ENCODE peak calls at places on chromosomes 7 and 10, in ten cellular contexts. P is heart right ventricle, Z is B cell, F is Calu3, R is epithelial cell of proximal tubule, B is body of pancreas, D is endothelial cell, X is fibroblast of the aortic adventitia, G is AG04449, Y is neural crest cell. O is an unnamed sample.

GRCh38 chr7:101172854-101173751 is 7.0 kb downstream of the NAT16 start:
- DNase-seq in P (peak), F (peak), G (no peak), Z (no peak), B (peak), R (no peak), D (no peak), Y (no peak), X (peak), O (no peak)

GRCh38 chr10:115696747-115697146 is 576.3 kb downstream of the GFRA1 start:
- DNase-seq in F (no peak), D (no peak), Y (no peak), Z (no peak), B (no peak), G (no peak), P (no peak), R (no peak), X (no peak), O (no peak)

GRCh38 chr7:125670926-125671572 is 741.4 kb upstream of the POT1 start:
- DNase-seq in Z (no peak), Y (no peak), R (no peak), F (no peak), B (no peak), G (no peak), X (peak), D (no peak), P (no peak), O (peak)

GRCh38 chr7:18515067-18515466 is 19.5 kb downstream of the HDAC9 start:
- DNase-seq in B (no peak), G (peak), P (no peak), X (peak), F (no peak), Z (no peak), D (no peak), Y (no peak), R (no peak), O (no peak)

GRCh38 chr7:23022258-23022745 is 8.4 kb upstream of the HYCC1 start:
- DNase-seq in X (peak), G (peak), F (peak), P (no peak), D (no peak), R (no peak), Y (no peak), B (no peak), Z (no peak), O (no peak)

GRCh38 chr7:142813262-142813661 is 41.6 kb upstream of the EPHB6 start:
- DNase-seq in R (no peak), Z (no peak), F (peak), D (no peak), P (no peak), G (peak), B (no peak), X (peak), Y (no peak), O (no peak)

GRCh38 chr7:21959387-21959776 is 13.7 kb upstream of the CDCA7L start:
- DNase-seq in F (no peak), B (no peak), Y (no peak), Z (no peak), R (no peak), X (no peak), P (no peak), D (no peak), G (no peak), O (no peak)

GRCh38 chr10:131726967-131727366 is 173.8 kb upstream of the PPP2R2D start:
- DNase-seq in X (no peak), Z (no peak), Y (no peak), R (no peak), F (no peak), G (no peak), P (no peak), D (no peak), B (no peak), O (no peak)

GRCh38 chr10:117609095-117609821 is 66.7 kb downstream of the EMX2 start:
- DNase-seq in P (peak), F (peak), Y (no peak), Z (no peak), D (no peak), B (peak), R (peak), X (peak), G (peak), O (no peak)

GRCh38 chr7:29988391-29989256 is 977 bp downstream of the SCRN1 start:
- DNase-seq in F (peak), B (peak), R (no peak), Y (peak), P (peak), Z (peak), G (no peak), D (peak), X (peak), O (peak)

GRCh38 chr7:92332782-92333181 is 87.0 kb downstream of the ANKIB1 start:
- DNase-seq in P (no peak), B (no peak), G (no peak), F (no peak), D (no peak), X (no peak), Z (no peak), Y (no peak), R (no peak), O (no peak)

GRCh38 chr10:70885931-70886903 is 2.1 kb downstream of the PCBD1 start:
- DNase-seq in D (no peak), X (no peak), Y (no peak), R (no peak), B (peak), G (no peak), Z (no peak), F (no peak), P (no peak), O (no peak)

GRCh38 chr10:43316988-43317387 is 50.1 kb upstream of the RASGEF1A start:
- DNase-seq in G (no peak), F (no peak), D (no peak), Y (no peak), Z (no peak), B (no peak), R (no peak), X (no peak), P (no peak), O (no peak)

GRCh38 chr10:31124852-31125251 is 93.2 kb upstream of the ZNF438 start:
- DNase-seq in D (no peak), X (peak), F (no peak), P (no peak), B (no peak), Z (no peak), R (no peak), G (no peak), Y (no peak), O (no peak)

GRCh38 chr7:117901089-117901797 is 28.0 kb upstream of the CTTNBP2 start:
- DNase-seq in X (no peak), D (no peak), F (peak), P (no peak), Y (no peak), G (no peak), R (no peak), B (peak), Z (no peak), O (no peak)

GRCh38 chr10:63829573-63830149 is 308.5 kb downstream of the REEP3 start:
- DNase-seq in X (no peak), F (no peak), R (no peak), Z (no peak), Y (no peak), P (no peak), D (no peak), B (no peak), G (no peak), O (no peak)

GRCh38 chr10:44954962-44955361 is 4.6 kb upstream of the RASSF4 start:
- DNase-seq in Y (no peak), F (no peak), G (no peak), X (no peak), B (no peak), D (no peak), R (no peak), P (no peak), Z (no peak), O (no peak)

GRCh38 chr7:121195859-121196588 is 132.8 kb upstream of the WNT16 start:
- DNase-seq in X (no peak), B (no peak), D (no peak), Z (no peak), R (no peak), F (no peak), P (no peak), Y (no peak), G (no peak), O (no peak)

GRCh38 chr10:63885159-63885558 is 364.0 kb downstream of the REEP3 start:
- DNase-seq in F (no peak), P (no peak), X (no peak), Y (no peak), Z (no peak), G (no peak), D (no peak), R (no peak), B (no peak), O (no peak)

GRCh38 chr7:91082854-91083495 is 181.3 kb upstream of the FZD1 start:
- DNase-seq in F (no peak), R (no peak), Y (no peak), D (no peak), X (peak), P (no peak), G (no peak), B (no peak), Z (peak), O (peak)

GRCh38 chr7:86664991-86665390 is 21.3 kb downstream of the GRM3 start:
- DNase-seq in R (no peak), G (no peak), D (no peak), B (no peak), Z (no peak), Y (no peak), P (no peak), F (no peak), X (no peak), O (no peak)

GRCh38 chr10:71268247-71268691 is 50.8 kb upstream of the SLC29A3 start:
- DNase-seq in Y (no peak), R (no peak), X (peak), D (no peak), Z (no peak), P (no peak), F (peak), G (no peak), B (no peak), O (no peak)

GRCh38 chr7:36600869-36601530 is 123.3 kb downstream of the AOAH start:
- DNase-seq in Y (no peak), F (peak), G (peak), B (peak), X (peak), R (peak), Z (no peak), P (no peak), D (no peak), O (no peak)

GRCh38 chr10:101778781-101779543 is 3.0 kb upstream of the FGF8 start:
- DNase-seq in Y (peak), Z (peak), B (peak), X (peak), F (peak), R (no peak), G (no peak), P (no peak), D (peak), O (peak)

GRCh38 chr7:107056728-107057473 is 12.4 kb downstream of the PRKAR2B start:
- DNase-seq in Z (no peak), D (no peak), B (no peak), R (no peak), X (no peak), P (no peak), Y (no peak), F (no peak), G (no peak), O (no peak)

GRCh38 chr7:151080091-151080521 is 503 bp downstream of the FASTK start:
- DNase-seq in Y (no peak), X (no peak), Z (no peak), F (no peak), D (no peak), R (no peak), G (no peak), P (no peak), B (no peak), O (no peak)

GRCh38 chr7:46767071-46767470 is 814.8 kb downstream of the TNS3 start:
- DNase-seq in X (no peak), F (no peak), P (no peak), G (no peak), Z (no peak), D (no peak), B (no peak), Y (no peak), R (no peak), O (no peak)

GRCh38 chr10:48253970-48254657 is 20.4 kb downstream of the FRMPD2 start:
- DNase-seq in D (no peak), R (peak), P (no peak), F (no peak), X (peak), Z (no peak), G (peak), B (no peak), Y (no peak), O (peak)

GRCh38 chr10:103852856-103853255 is 2.5 kb downstream of the SH3PXD2A start:
- DNase-seq in P (peak), X (peak), G (no peak), F (no peak), Y (no peak), D (no peak), Z (no peak), R (no peak), B (no peak), O (no peak)

DNA sequence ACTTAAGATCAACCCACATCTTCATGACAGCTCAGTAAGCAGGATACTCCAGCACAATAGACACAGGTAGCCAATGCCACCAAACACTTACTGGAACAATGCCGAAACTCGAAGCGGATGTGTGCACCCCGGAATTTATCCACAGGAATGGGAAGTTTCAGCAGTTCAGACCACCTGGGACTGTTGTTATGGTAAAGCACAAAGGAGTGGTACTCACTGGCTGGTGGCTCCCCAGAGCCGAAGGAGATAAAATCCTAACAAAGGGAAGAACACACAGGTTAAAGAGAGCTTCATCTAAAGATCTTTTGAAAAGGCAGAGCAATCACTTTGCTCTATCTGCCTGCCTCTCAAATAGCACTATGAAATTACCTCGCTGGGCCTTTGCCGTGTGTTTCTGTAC is 305.9 kb downstream of the DOCK4 start:
- DNase-seq in B (no peak), D (no peak), G (no peak), X (no peak), Y (no peak), F (no peak), P (no peak), Z (no peak), R (no peak), O (no peak)
- TF ChIP-seq CTCF in B (no peak), D (no peak), G (no peak), X (no peak), Y (no peak), F (no peak), P (no peak), Z (no peak), R (no peak), O (no peak)

GRCh38 chr7:116162992-116163391 is 47.3 kb upstream of the TES start:
- DNase-seq in F (no peak), G (no peak), Y (no peak), Z (no peak), R (no peak), B (no peak), X (no peak), P (no peak), D (no peak), O (no peak)
- TF ChIP-seq CTCF in F (no peak), G (no peak), Y (no peak), Z (no peak), R (peak), B (no peak), X (no peak), P (no peak), D (no peak), O (peak)

GRCh38 chr7:115356139-115356746 is 434.3 kb downstream of the MDFIC start:
- DNase-seq in B (peak), Z (peak), D (no peak), R (no peak), X (peak), P (no peak), F (peak), G (no peak), Y (no peak), O (no peak)
- TF ChIP-seq CTCF in B (peak), Z (peak), D (peak), R (peak), X (peak), P (peak), F (peak), G (no peak), Y (peak), O (peak)

DNA sequence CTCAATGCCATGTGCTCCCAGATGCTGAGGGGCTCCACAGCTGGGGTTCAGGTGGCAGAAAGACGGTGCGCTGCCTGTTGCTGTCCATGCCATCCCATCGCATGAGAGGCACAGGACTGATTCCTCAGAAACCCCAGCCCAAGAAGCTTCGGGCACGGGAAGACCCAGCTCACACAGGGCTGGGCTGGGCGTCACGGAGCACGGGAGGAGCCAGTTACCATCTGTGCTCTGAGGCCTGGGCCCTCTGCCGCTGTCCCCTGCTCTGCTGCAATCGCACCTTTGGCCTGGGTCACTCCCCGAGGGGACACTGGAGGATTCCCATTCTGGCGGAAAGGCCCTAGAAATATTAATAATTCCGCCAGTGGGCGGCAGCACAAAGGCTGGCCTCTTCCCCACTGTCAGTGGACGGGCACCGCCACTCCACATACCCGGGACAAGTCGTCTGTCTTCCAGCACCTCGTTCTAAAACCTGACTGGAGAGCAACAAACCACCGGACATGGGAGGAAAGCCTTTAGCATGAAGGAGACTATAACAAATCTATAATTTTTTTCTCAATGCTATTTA is 92.1 kb downstream of the PIP4K2A start:
- DNase-seq in R (no peak), Y (no peak), X (no peak), F (no peak), B (no peak), P (no peak), D (peak), G (no peak), Z (no peak), O (no peak)
- TF ChIP-seq CTCF in R (no peak), Y (no peak), X (no peak), F (no peak), B (no peak), P (no peak), D (no peak), G (no peak), Z (no peak), O (no peak)

O was measured in GM10248.